ENCODE peak calls at places on chromosomes 1 and 21, in six cellular contexts. X is PC-9, B is fibroblast of lung, N is breast epithelium, Y is aorta, W is tibial nerve. V is an unnamed sample. For H3K36me3 and H3K4me1, the result is how much of the 10 kb centered on the place peaks cover.

GRCh38 chr1:54835970-54836369 is 34.8 kb upstream of the TTC22 start:
- DNase-seq in X (no peak), B (no peak), N (no peak), Y (no peak), W (no peak), V (no peak)

GRCh38 chr1:164707868-164708331 is 148.9 kb downstream of the PBX1 start:
- DNase-seq in X (peak), B (peak), N (no peak), Y (peak), W (no peak), V (peak)

GRCh38 chr1:208158640-208159541 is 85.3 kb downstream of the PLXNA2 start:
- DNase-seq in X (no peak), B (no peak), N (no peak), Y (no peak), W (no peak), V (no peak)

GRCh38 chr1:55214903-55215193 is 316 bp downstream of the USP24 start:
- DNase-seq in X (peak), B (peak), N (no peak), Y (peak), W (no peak), V (peak)

GRCh38 chr1:23459338-23459757 is 24.6 kb downstream of the ASAP3 start:
- DNase-seq in X (no peak), B (no peak), N (no peak), Y (no peak), W (no peak), V (no peak)

GRCh38 chr1:12615916-12616708 is 1.9 kb downstream of the DHRS3 start:
- DNase-seq in X (peak), B (peak), N (no peak), Y (peak), W (peak), V (peak)

GRCh38 chr1:169466259-169467230 is 19.2 kb downstream of the SLC19A2 start:
- DNase-seq in X (peak), B (peak), N (no peak), Y (no peak), W (peak), V (no peak)

GRCh38 chr1:90339822-90340221 is 344.9 kb downstream of the ZNF326 start:
- DNase-seq in X (no peak), B (no peak), N (no peak), Y (no peak), W (no peak), V (no peak)

GRCh38 chr1:179937668-179938259 is 16.8 kb upstream of the CEP350 start:
- DNase-seq in X (no peak), B (no peak), N (no peak), Y (no peak), W (no peak), V (no peak)

GRCh38 chr1:36863061-36863460 is 171.3 kb downstream of the GRIK3 start:
- DNase-seq in X (no peak), B (no peak), N (no peak), Y (no peak), W (no peak), V (no peak)

GRCh38 chr1:29343908-29344307 is 107.6 kb downstream of the PTPRU start:
- DNase-seq in X (no peak), B (no peak), N (no peak), Y (no peak), W (no peak), V (no peak)

GRCh38 chr1:185540295-185540694 is 193.9 kb upstream of the HMCN1 start:
- DNase-seq in X (no peak), B (no peak), N (no peak), Y (no peak), W (no peak), V (no peak)

GRCh38 chr1:33222381-33222780 is 33.9 kb upstream of the ZNF362 start:
- DNase-seq in X (no peak), B (peak), N (no peak), Y (no peak), W (no peak), V (no peak)

GRCh38 chr1:152110860-152111514 is 4.3 kb downstream of the TCHH start:
- DNase-seq in X (peak), B (peak), N (no peak), Y (peak), W (no peak), V (no peak)

GRCh38 chr1:207919523-207920210 is 8.7 kb upstream of the CD34 start:
- DNase-seq in X (no peak), B (no peak), N (no peak), Y (peak), W (no peak), V (no peak)

GRCh38 chr1:227155004-227155403 is 163.3 kb downstream of the CDC42BPA start:
- DNase-seq in X (no peak), B (no peak), N (no peak), Y (no peak), W (no peak), V (no peak)

GRCh38 chr1:182205378-182206022 is 144.0 kb upstream of the ZNF648 start:
- DNase-seq in X (no peak), B (no peak), N (no peak), Y (no peak), W (no peak), V (no peak)

GRCh38 chr21:38768385-38769071 is 37.2 kb upstream of the ETS2 start:
- DNase-seq in X (no peak), B (peak), N (no peak), Y (no peak), W (no peak), V (no peak)

GRCh38 chr1:199859525-199859924 is 168.0 kb upstream of the NR5A2 start:
- DNase-seq in X (peak), B (peak), N (no peak), Y (no peak), W (peak), V (no peak)

GRCh38 chr1:154000420-154000819 is 9.9 kb downstream of the RPS27 start:
- DNase-seq in X (no peak), B (no peak), N (no peak), Y (no peak), W (no peak), V (no peak)

GRCh38 chr1:109959974-109960744 is 24.4 kb upstream of the AHCYL1 start:
- DNase-seq in X (peak), B (peak), N (no peak), Y (no peak), W (no peak), V (no peak)

GRCh38 chr21:45017376-45017960 is 56.9 kb upstream of the ADARB1 start:
- DNase-seq in X (no peak), B (no peak), N (no peak), Y (peak), W (no peak), V (peak)

GRCh38 chr21:42991992-42992740 is 17.8 kb downstream of the PKNOX1 start:
- DNase-seq in X (peak), B (peak), N (no peak), Y (peak), W (no peak), V (no peak)

GRCh38 chr1:42146127-42146915 is 6.9 kb upstream of the GUCA2B start:
- DNase-seq in X (no peak), B (peak), N (no peak), Y (no peak), W (no peak), V (no peak)

GRCh38 chr1:207028884-207029283 is 3.7 kb downstream of the C1orf116 start:
- DNase-seq in X (no peak), B (no peak), N (no peak), Y (no peak), W (no peak), V (no peak)

GRCh38 chr1:247475793-247476192 is 17.9 kb upstream of the OR2B11 start:
- DNase-seq in X (no peak), B (no peak), N (no peak), Y (no peak), W (no peak), V (no peak)

GRCh38 chr1:231039161-231040018 is 664 bp downstream of the FAM89A start:
- DNase-seq in X (peak), B (peak), N (no peak), Y (peak), W (no peak), V (peak)

GRCh38 chr21:28547795-28548194 is 444.9 kb downstream of the LTN1 start:
- DNase-seq in X (no peak), B (peak), N (no peak), Y (peak), W (no peak), V (peak)

GRCh38 chr1:82567308-82567707 is 766.6 kb downstream of the ADGRL2 start:
- DNase-seq in X (no peak), B (peak), N (no peak), Y (no peak), W (no peak), V (no peak)

GRCh38 chr1:226222686-226223085 is 778 bp upstream of the MIXL1 start:
- DNase-seq in X (no peak), B (no peak), N (no peak), Y (no peak), W (no peak), V (no peak)

GRCh38 chr1:35600593-35600992 is 27.5 kb downstream of the TFAP2E start:
- DNase-seq in X (no peak), B (no peak), N (no peak), Y (no peak), W (no peak), V (no peak)
- H3K36me3 ChIP-seq in X (under half), B (under half), N (under half), Y (under half), W (half or more), V (half or more)

GRCh38 chr1:44264143-44264542 is 50.9 kb downstream of the DMAP1 start:
- DNase-seq in X (no peak), B (no peak), N (no peak), Y (no peak), W (no peak), V (no peak)
- H3K27ac ChIP-seq in X (no peak), B (no peak), N (no peak), Y (no peak), W (no peak), V (no peak)

GRCh38 chr1:173996995-173997394 is 25.2 kb downstream of the RC3H1 start:
- DNase-seq in X (no peak), B (no peak), N (no peak), Y (no peak), W (no peak), V (no peak)

GRCh38 chr1:173995475-173995874 is 26.7 kb downstream of the RC3H1 start:
- DNase-seq in X (no peak), B (no peak), N (no peak), Y (no peak), W (no peak), V (no peak)

GRCh38 chr1:174000274-174000852 is 21.8 kb downstream of the RC3H1 start:
- DNase-seq in X (no peak), B (peak), N (no peak), Y (no peak), W (no peak), V (no peak)

GRCh38 chr1:174001573-174001972 is 20.6 kb downstream of the RC3H1 start:
- DNase-seq in X (no peak), B (no peak), N (no peak), Y (no peak), W (no peak), V (no peak)

DNA sequence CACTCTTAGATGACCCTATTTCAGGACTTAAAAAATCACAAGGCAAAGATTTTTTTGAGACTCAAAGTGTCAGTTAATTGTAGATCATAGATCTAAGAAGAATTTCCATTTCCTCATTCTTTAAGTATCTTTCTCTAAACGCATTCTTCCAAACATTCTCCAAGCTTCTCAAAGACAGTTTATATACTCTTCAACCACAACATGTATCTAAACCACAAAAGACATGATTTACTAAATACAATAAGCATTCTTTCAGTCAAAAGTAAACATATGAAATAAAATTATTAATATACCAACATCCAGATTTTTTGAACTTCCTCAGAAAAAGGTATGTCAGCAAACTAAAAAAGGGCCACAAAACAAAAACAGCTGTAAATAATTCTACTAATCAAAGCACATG is 24.4 kb downstream of the RC3H1 start:
- DNase-seq in X (no peak), B (peak), N (no peak), Y (no peak), W (no peak), V (no peak)
- H3K4me1 ChIP-seq in X (under half), B (under half), N (under half), Y (under half), W (under half), V (under half)

GRCh38 chr1:47252795-47253194 is 20.8 kb upstream of the TAL1 start:
- DNase-seq in X (no peak), B (no peak), N (no peak), Y (no peak), W (no peak), V (no peak)

GRCh38 chr1:47262787-47263413 is 30.9 kb upstream of the TAL1 start:
- DNase-seq in X (peak), B (peak), N (no peak), Y (no peak), W (peak), V (no peak)

GRCh38 chr1:47252369-47252768 is 20.3 kb upstream of the TAL1 start:
- DNase-seq in X (no peak), B (no peak), N (no peak), Y (no peak), W (no peak), V (no peak)

DNA sequence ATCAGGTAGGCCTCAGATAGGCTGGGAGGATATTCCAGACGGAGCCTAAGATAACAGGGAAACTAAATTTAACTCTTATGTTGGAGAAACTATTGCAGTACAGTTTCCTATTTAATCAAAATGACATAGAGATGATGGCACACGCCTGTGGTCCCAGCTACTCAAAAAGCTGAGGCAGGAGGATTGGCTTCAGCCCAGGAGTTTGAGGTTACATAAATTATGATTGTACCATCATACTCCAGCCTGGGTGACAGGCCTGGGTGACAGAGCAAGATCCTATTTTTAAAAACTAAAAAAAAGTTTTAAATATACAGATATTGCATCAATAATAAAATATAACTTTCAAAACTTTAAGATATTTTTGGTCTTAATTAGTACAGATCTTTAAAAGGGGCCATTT is 25.2 kb upstream of the TAL1 start:
- DNase-seq in X (no peak), B (peak), N (no peak), Y (no peak), W (no peak), V (no peak)
- H3K36me3 ChIP-seq in X (under half), B (under half), N (under half), Y (under half), W (under half), V (under half)

DNA sequence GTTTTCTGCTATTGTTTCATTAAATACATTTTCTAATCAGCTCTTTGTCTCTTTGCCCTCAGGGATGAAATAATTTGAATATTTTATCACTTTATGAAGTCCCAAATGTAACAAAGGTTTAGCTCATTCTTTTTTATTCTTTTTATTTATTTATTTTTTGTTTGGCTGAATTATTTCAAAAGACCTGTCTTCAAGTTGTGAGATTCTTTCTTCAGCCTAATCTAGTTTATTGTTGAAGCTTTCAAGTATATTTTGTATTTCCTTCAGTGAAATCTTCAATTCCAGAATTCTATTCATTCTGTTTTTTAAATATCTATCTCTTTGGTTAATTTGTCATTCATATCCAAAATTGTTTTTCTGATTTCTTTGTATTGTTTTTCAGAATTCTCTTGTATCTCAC is 10.8 kb downstream of the LY9 start:
- DNase-seq in X (no peak), B (no peak), N (no peak), Y (no peak), W (no peak), V (no peak)
- H3K27ac ChIP-seq in X (no peak), B (no peak), N (no peak), Y (no peak), W (no peak), V (no peak)